ENCODE peak calls at places on chromosomes 1 and 21, in seven cellular contexts. J is activated naive CD4-positive, alpha-beta T cell treated with anti-CD3 and anti-CD28 coated beads for 36 hours; K is ACHN; Y is glutamatergic neuron; L is lower lobe of right lung; V is T-helper 2 cell; O is fibroblast of lung. Z is an unnamed sample.

GRCh38 chr1:33302325-33302724 is 18.6 kb downstream of the A3GALT2 start:
- DNase-seq in K (no peak), J (peak), Y (no peak), O (no peak), L (no peak), V (no peak), Z (no peak)

GRCh38 chr1:107771377-107771776 is 193.6 kb downstream of the VAV3 start:
- DNase-seq in Y (no peak), L (no peak), O (no peak), V (no peak), K (no peak), J (no peak), Z (no peak)

GRCh38 chr1:245715970-245716369 is 561.2 kb downstream of the KIF26B start:
- DNase-seq in K (peak), L (no peak), Y (no peak), J (no peak), O (peak), V (no peak), Z (peak)

GRCh38 chr1:242723044-242723742 is 198.7 kb upstream of the PLD5 start:
- DNase-seq in L (no peak), Y (no peak), V (no peak), J (no peak), K (no peak), O (no peak), Z (no peak)

GRCh38 chr1:25810341-25811299 is 9.1 kb upstream of the MTFR1L start:
- DNase-seq in K (peak), O (no peak), Y (peak), J (peak), V (peak), L (peak), Z (peak)

GRCh38 chr1:86018311-86018923 is 138.2 kb downstream of the COL24A1 start:
- DNase-seq in Y (no peak), O (peak), L (no peak), J (peak), K (peak), V (no peak), Z (peak)

GRCh38 chr1:9010781-9011323 is 15.4 kb downstream of the SLC2A7 start:
- DNase-seq in K (no peak), J (no peak), L (peak), O (no peak), Y (no peak), V (no peak), Z (no peak)

GRCh38 chr1:6888268-6888667 is 103.0 kb downstream of the CAMTA1 start:
- DNase-seq in L (no peak), K (no peak), J (no peak), V (no peak), O (peak), Y (no peak), Z (peak)

GRCh38 chr1:224051086-224051406 is 62.9 kb upstream of the FBXO28 start:
- DNase-seq in L (no peak), Y (no peak), K (no peak), J (no peak), V (no peak), O (no peak), Z (no peak)

GRCh38 chr1:151994956-151995355 is 1.3 kb upstream of the S100A10 start:
- DNase-seq in K (peak), L (no peak), O (peak), Y (no peak), J (no peak), V (no peak), Z (peak)

GRCh38 chr1:115423776-115424175 is 85.7 kb upstream of the NGF start:
- DNase-seq in L (no peak), O (peak), Y (no peak), K (no peak), J (no peak), V (no peak), Z (peak)

GRCh38 chr1:3091334-3091733 is 22.3 kb downstream of the PRDM16 start:
- DNase-seq in V (no peak), L (no peak), O (no peak), K (no peak), Y (no peak), J (no peak), Z (no peak)

GRCh38 chr21:31098576-31099005 is 60.3 kb upstream of the KRTAP19-8 start:
- DNase-seq in V (peak), Y (peak), L (peak), J (peak), K (peak), O (peak), Z (peak)

GRCh38 chr21:29638138-29638537 is 301.7 kb downstream of the GRIK1 start:
- DNase-seq in O (no peak), J (no peak), K (no peak), L (no peak), V (no peak), Y (no peak), Z (no peak)

Z was measured in IMR-90.